ENCODE peak calls at places on chromosomes 6 and 20, in ten cellular contexts. L is skeletal muscle cell; G is hypothalamus; D is NCI-H1105; H is Karpas-422; B is progenitor cell of endocrine pancreas; O is globus pallidus; X is SJSA1; R is activated CD4-positive, alpha-beta T cell treated with anti-CD3 and anti-CD28 coated beads, Interleukin-2, amount 50 U/mL, for 4 hours; N is effector memory CD4-positive, alpha-beta T cell. Y is an unnamed sample.
A peak's percentile ranks its signal among the peaks of the same experiment; 100 is the strongest.

GRCh38 chr6:54264581-54265272 is 43.5 kb upstream of the TINAG start:
- DNase-seq in L (peak; percentile 13), G (no peak), D (no peak), H (no peak), B (no peak), O (no peak), X (no peak), R (no peak), N (no peak), Y (no peak)

GRCh38 chr6:54515013-54515412 is 206.8 kb downstream of the TINAG start:
- DNase-seq in L (no peak), G (no peak), D (peak; percentile 26), H (no peak), B (no peak), O (no peak), X (no peak), R (no peak), N (no peak), Y (no peak)

GRCh38 chr20:57893364-57894001 is 183.7 kb upstream of the PMEPA1 start:
- DNase-seq in L (no peak), G (no peak), D (no peak), H (no peak), B (no peak), O (no peak), X (no peak), R (no peak), N (no peak), Y (no peak)

GRCh38 chr6:38012573-38012972 is 193.0 kb downstream of the ZFAND3 start:
- DNase-seq in L (no peak), G (no peak), D (no peak), H (peak; percentile 77), B (no peak), O (peak; percentile 38), X (no peak), R (no peak), N (no peak), Y (peak; percentile 31)

GRCh38 chr20:62822788-62823651 is 6.2 kb downstream of the COL9A3 start:
- DNase-seq in L (no peak), G (no peak), D (no peak), H (peak; percentile 96), B (no peak), O (peak; percentile 51), X (no peak), R (no peak), N (no peak), Y (no peak)

GRCh38 chr20:51731771-51732453 is 36.3 kb downstream of the ATP9A start:
- DNase-seq in L (no peak), G (no peak), D (no peak), H (no peak), B (no peak), O (no peak), X (no peak), R (no peak), N (no peak), Y (no peak)

GRCh38 chr6:33585403-33586107 is 5.5 kb upstream of the BAK1 start:
- DNase-seq in L (no peak), G (peak; percentile 31), D (peak; percentile 73), H (peak; percentile 96), B (peak; percentile 71), O (peak; percentile 57), X (peak; percentile 81), R (peak; percentile 77), N (peak; percentile 77), Y (no peak)

GRCh38 chr6:130575971-130576370 is 210.2 kb downstream of the TMEM200A start:
- DNase-seq in L (no peak), G (no peak), D (no peak), H (no peak), B (no peak), O (no peak), X (no peak), R (peak; percentile 15), N (peak; percentile 29), Y (no peak)

GRCh38 chr6:74734901-74735300 is 471.0 kb downstream of the COL12A1 start:
- DNase-seq in L (no peak), G (no peak), D (no peak), H (no peak), B (no peak), O (no peak), X (no peak), R (no peak), N (no peak), Y (no peak)

GRCh38 chr6:28565823-28566526 is 40.3 kb downstream of the GPX5 start:
- DNase-seq in L (no peak), G (no peak), D (no peak), H (no peak), B (no peak), O (no peak), X (no peak), R (no peak), N (no peak), Y (no peak)

GRCh38 chr6:570812-571211 is 86.1 kb downstream of the HUS1B start:
- DNase-seq in L (no peak), G (no peak), D (no peak), H (no peak), B (no peak), O (no peak), X (no peak), R (no peak), N (no peak), Y (no peak)

GRCh38 chr6:16639689-16640480 is 121.4 kb downstream of the ATXN1 start:
- DNase-seq in L (peak; percentile 51), G (no peak), D (no peak), H (no peak), B (no peak), O (no peak), X (peak; percentile 49), R (no peak), N (no peak), Y (peak; percentile 23)

GRCh38 chr6:54282186-54282585 is 26.1 kb upstream of the TINAG start:
- DNase-seq in L (peak; percentile 82), G (no peak), D (no peak), H (no peak), B (no peak), O (no peak), X (peak; percentile 55), R (no peak), N (no peak), Y (no peak)

GRCh38 chr6:14012313-14013036 is 87.7 kb downstream of the RNF182 start:
- DNase-seq in L (no peak), G (no peak), D (no peak), H (no peak), B (no peak), O (no peak), X (no peak), R (no peak), N (no peak), Y (no peak)

GRCh38 chr6:108661430-108661829 is 100.7 kb downstream of the FOXO3 start:
- DNase-seq in L (no peak), G (no peak), D (no peak), H (no peak), B (no peak), O (no peak), X (no peak), R (no peak), N (no peak), Y (no peak)

GRCh38 chr6:17714879-17715860 is 8.4 kb upstream of the NUP153 start:
- DNase-seq in L (peak; percentile 77), G (no peak), D (no peak), H (no peak), B (no peak), O (no peak), X (peak; percentile 81), R (no peak), N (no peak), Y (no peak)

GRCh38 chr20:584375-585301 is 25.5 kb downstream of the TCF15 start:
- DNase-seq in L (no peak), G (no peak), D (no peak), H (no peak), B (no peak), O (no peak), X (no peak), R (no peak), N (no peak), Y (no peak)

GRCh38 chr20:19411811-19412210 is 199.4 kb downstream of the SLC24A3 start:
- DNase-seq in L (no peak), G (no peak), D (no peak), H (no peak), B (no peak), O (no peak), X (no peak), R (no peak), N (no peak), Y (no peak)

GRCh38 chr20:44733341-44734069 is 12.2 kb upstream of the KCNK15 start:
- DNase-seq in L (no peak), G (no peak), D (peak; percentile 42), H (peak; percentile 83), B (peak; percentile 46), O (peak; percentile 78), X (peak; percentile 66), R (peak; percentile 53), N (peak; percentile 19), Y (peak; percentile 55)

GRCh38 chr20:53369871-53370270 is 223.8 kb downstream of the ZNF217 start:
- DNase-seq in L (no peak), G (no peak), D (no peak), H (no peak), B (no peak), O (no peak), X (no peak), R (no peak), N (no peak), Y (no peak)

GRCh38 chr20:34952676-34953075 is 2.9 kb downstream of the GSS start:
- DNase-seq in L (no peak), G (no peak), D (no peak), H (peak; percentile 49), B (no peak), O (no peak), X (no peak), R (no peak), N (no peak), Y (no peak)

GRCh38 chr6:34272022-34272926 is 23.5 kb upstream of the SMIM29 start:
- DNase-seq in L (no peak), G (no peak), D (no peak), H (no peak), B (no peak), O (no peak), X (no peak), R (no peak), N (no peak), Y (no peak)

GRCh38 chr6:33818293-33818692 is 14.5 kb upstream of the MLN start:
- DNase-seq in L (no peak), G (no peak), D (no peak), H (no peak), B (no peak), O (no peak), X (no peak), R (no peak), N (no peak), Y (no peak)

GRCh38 chr6:35297541-35298481 is at the start of gene DEF6:
- DNase-seq in L (peak; percentile 66), G (no peak), D (peak; percentile 75), H (peak; percentile 96), B (peak; percentile 64), O (peak; percentile 46), X (no peak), R (peak; percentile 84), N (peak; percentile 81), Y (peak; percentile 51)

GRCh38 chr20:44738779-44739477 is 6.7 kb upstream of the KCNK15 start:
- DNase-seq in L (no peak), G (no peak), D (peak; percentile 48), H (peak; percentile 86), B (no peak), O (peak; percentile 87), X (no peak), R (peak; percentile 14), N (peak; percentile 7), Y (no peak)

GRCh38 chr6:146028250-146028789 is 542 bp upstream of the GRM1 start:
- DNase-seq in L (peak; percentile 9), G (no peak), D (no peak), H (no peak), B (peak; percentile 79), O (peak; percentile 20), X (peak; percentile 55), R (peak; percentile 4), N (no peak), Y (peak; percentile 23)

GRCh38 chr20:5918856-5919633 is 31.3 kb downstream of the TRMT6 start:
- DNase-seq in L (no peak), G (no peak), D (no peak), H (no peak), B (no peak), O (no peak), X (no peak), R (no peak), N (no peak), Y (no peak)

GRCh38 chr6:81446509-81446908 is 306.0 kb downstream of the TENT5A start:
- DNase-seq in L (no peak), G (no peak), D (no peak), H (no peak), B (no peak), O (no peak), X (no peak), R (no peak), N (no peak), Y (no peak)